ENCODE peak calls at places on chromosomes 11 and 22, in eight cellular contexts. One of them, this sample, is unnamed.
A peak's percentile ranks its signal among the peaks of the same experiment; 100 is the strongest.

GRCh38 chr22:47736166-47737034 is 974.0 kb downstream of the TBC1D22A start:
- DNase-seq in fibroblast of mammary gland: no peak
- DNase-seq in bronchial epithelial cell: no peak
- DNase-seq in substantia nigra: no peak
- DNase-seq in activated CD4-positive, alpha-beta T cell treated with anti-CD3 and anti-CD28 coated beads, Interleukin-2, amount 50 U/mL, for 1 hour: no peak
- DNase-seq in activated T-cell treated with anti-CD3 and anti-CD28 coated beads for 24 hours: no peak
- DNase-seq in lower lobe of right lung: no peak
- DNase-seq in posterior vena cava: no peak
- DNase-seq in this sample: no peak

GRCh38 chr11:450809-451451 is 851 bp downstream of the PTDSS2 start:
- DNase-seq in fibroblast of mammary gland: peak; percentile 56
- DNase-seq in bronchial epithelial cell: peak; percentile 56
- DNase-seq in substantia nigra: peak; percentile 29
- DNase-seq in activated CD4-positive, alpha-beta T cell treated with anti-CD3 and anti-CD28 coated beads, Interleukin-2, amount 50 U/mL, for 1 hour: peak; percentile 80
- DNase-seq in activated T-cell treated with anti-CD3 and anti-CD28 coated beads for 24 hours: peak; percentile 65
- DNase-seq in lower lobe of right lung: peak; percentile 82
- DNase-seq in posterior vena cava: no peak
- DNase-seq in this sample: peak; percentile 67

GRCh38 chr11:47786373-47786772 is 19.2 kb upstream of the FNBP4 start:
- DNase-seq in fibroblast of mammary gland: peak; percentile 72
- DNase-seq in bronchial epithelial cell: peak; percentile 28
- DNase-seq in substantia nigra: no peak
- DNase-seq in activated CD4-positive, alpha-beta T cell treated with anti-CD3 and anti-CD28 coated beads, Interleukin-2, amount 50 U/mL, for 1 hour: no peak
- DNase-seq in activated T-cell treated with anti-CD3 and anti-CD28 coated beads for 24 hours: no peak
- DNase-seq in lower lobe of right lung: no peak
- DNase-seq in posterior vena cava: no peak
- DNase-seq in this sample: no peak

GRCh38 chr11:75449776-75450175 is 16.8 kb upstream of the KLHL35 start:
- DNase-seq in fibroblast of mammary gland: no peak
- DNase-seq in bronchial epithelial cell: no peak
- DNase-seq in substantia nigra: no peak
- DNase-seq in activated CD4-positive, alpha-beta T cell treated with anti-CD3 and anti-CD28 coated beads, Interleukin-2, amount 50 U/mL, for 1 hour: no peak
- DNase-seq in activated T-cell treated with anti-CD3 and anti-CD28 coated beads for 24 hours: no peak
- DNase-seq in lower lobe of right lung: no peak
- DNase-seq in posterior vena cava: no peak
- DNase-seq in this sample: no peak

GRCh38 chr11:47156333-47156732 is 20.3 kb downstream of the ARFGAP2 start:
- DNase-seq in fibroblast of mammary gland: no peak
- DNase-seq in bronchial epithelial cell: no peak
- DNase-seq in substantia nigra: no peak
- DNase-seq in activated CD4-positive, alpha-beta T cell treated with anti-CD3 and anti-CD28 coated beads, Interleukin-2, amount 50 U/mL, for 1 hour: no peak
- DNase-seq in activated T-cell treated with anti-CD3 and anti-CD28 coated beads for 24 hours: no peak
- DNase-seq in lower lobe of right lung: no peak
- DNase-seq in posterior vena cava: no peak
- DNase-seq in this sample: no peak

GRCh38 chr11:19193916-19194315 is 7.9 kb downstream of the CSRP3 start:
- DNase-seq in fibroblast of mammary gland: no peak
- DNase-seq in bronchial epithelial cell: no peak
- DNase-seq in substantia nigra: no peak
- DNase-seq in activated CD4-positive, alpha-beta T cell treated with anti-CD3 and anti-CD28 coated beads, Interleukin-2, amount 50 U/mL, for 1 hour: no peak
- DNase-seq in activated T-cell treated with anti-CD3 and anti-CD28 coated beads for 24 hours: no peak
- DNase-seq in lower lobe of right lung: no peak
- DNase-seq in posterior vena cava: no peak
- DNase-seq in this sample: no peak

GRCh38 chr11:114340311-114341131 is 44.3 kb downstream of the NNMT start:
- DNase-seq in fibroblast of mammary gland: peak; percentile 86
- DNase-seq in bronchial epithelial cell: peak; percentile 54
- DNase-seq in substantia nigra: peak; percentile 11
- DNase-seq in activated CD4-positive, alpha-beta T cell treated with anti-CD3 and anti-CD28 coated beads, Interleukin-2, amount 50 U/mL, for 1 hour: peak; percentile 8
- DNase-seq in activated T-cell treated with anti-CD3 and anti-CD28 coated beads for 24 hours: peak; percentile 18
- DNase-seq in lower lobe of right lung: peak; percentile 56
- DNase-seq in posterior vena cava: peak; percentile 84
- DNase-seq in this sample: peak; percentile 69

GRCh38 chr11:111378773-111379499 is at the start of gene POU2AF1:
- DNase-seq in fibroblast of mammary gland: peak; percentile 79
- DNase-seq in bronchial epithelial cell: no peak
- DNase-seq in substantia nigra: no peak
- DNase-seq in activated CD4-positive, alpha-beta T cell treated with anti-CD3 and anti-CD28 coated beads, Interleukin-2, amount 50 U/mL, for 1 hour: peak; percentile 59
- DNase-seq in activated T-cell treated with anti-CD3 and anti-CD28 coated beads for 24 hours: peak; percentile 68
- DNase-seq in lower lobe of right lung: no peak
- DNase-seq in posterior vena cava: no peak
- DNase-seq in this sample: peak; percentile 94

GRCh38 chr11:25737071-25737675 is 594.8 kb upstream of the ANO3 start:
- DNase-seq in fibroblast of mammary gland: no peak
- DNase-seq in bronchial epithelial cell: no peak
- DNase-seq in substantia nigra: no peak
- DNase-seq in activated CD4-positive, alpha-beta T cell treated with anti-CD3 and anti-CD28 coated beads, Interleukin-2, amount 50 U/mL, for 1 hour: no peak
- DNase-seq in activated T-cell treated with anti-CD3 and anti-CD28 coated beads for 24 hours: no peak
- DNase-seq in lower lobe of right lung: no peak
- DNase-seq in posterior vena cava: no peak
- DNase-seq in this sample: no peak

GRCh38 chr11:76293189-76293631 is 86.9 kb upstream of the WNT11 start:
- DNase-seq in fibroblast of mammary gland: no peak
- DNase-seq in bronchial epithelial cell: no peak
- DNase-seq in substantia nigra: no peak
- DNase-seq in activated CD4-positive, alpha-beta T cell treated with anti-CD3 and anti-CD28 coated beads, Interleukin-2, amount 50 U/mL, for 1 hour: no peak
- DNase-seq in activated T-cell treated with anti-CD3 and anti-CD28 coated beads for 24 hours: no peak
- DNase-seq in lower lobe of right lung: no peak
- DNase-seq in posterior vena cava: no peak
- DNase-seq in this sample: no peak

This sample was measured in CD4-positive, CD25-positive, alpha-beta regulatory T cell.